ENCODE peak calls at places on chromosomes 11 and 22, in seven cellular contexts. F, V, X, E, Q, J and T are unnamed samples.

GRCh38 chr22:42185915-42186439 is 55.4 kb upstream of the CYP2D6 start:
- DNase-seq in V (no peak), J (no peak), F (no peak), X (no peak), E (no peak), Q (no peak), T (no peak)

GRCh38 chr11:17790453-17790852 is 55.9 kb downstream of the KCNC1 start:
- DNase-seq in V (peak), J (no peak), Q (no peak), F (no peak), X (no peak), E (peak), T (no peak)

GRCh38 chr11:128472128-128473110 is 114.9 kb downstream of the ETS1 start:
- DNase-seq in F (no peak), E (peak), X (no peak), J (no peak), Q (no peak), V (no peak), T (no peak)

GRCh38 chr11:131025020-131025419 is 108.7 kb upstream of the SNX19 start:
- DNase-seq in Q (no peak), V (peak), J (no peak), F (peak), E (peak), X (no peak), T (no peak)

GRCh38 chr22:39363751-39364484 is 14.1 kb downstream of the SYNGR1 start:
- DNase-seq in E (no peak), J (no peak), V (no peak), X (peak), Q (no peak), F (no peak), T (no peak)

GRCh38 chr11:63682045-63682915 is 980 bp downstream of the RTN3 start:
- DNase-seq in E (no peak), X (peak), V (no peak), F (peak), Q (no peak), J (no peak), T (no peak)

GRCh38 chr22:32042924-32043323 is at the start of gene SLC5A1:
- DNase-seq in F (no peak), E (no peak), Q (no peak), J (no peak), X (no peak), V (no peak), T (no peak)

GRCh38 chr11:92854952-92855351 is 114.5 kb upstream of the MTNR1B start:
- DNase-seq in F (no peak), Q (no peak), V (no peak), J (no peak), X (peak), E (no peak), T (no peak)

GRCh38 chr11:39365809-39366436 is 2093.5 kb downstream of the LRRC4C start:
- DNase-seq in E (peak), J (no peak), Q (no peak), V (peak), X (peak), F (no peak), T (no peak)

GRCh38 chr11:45148276-45148675 is 1.8 kb downstream of the PRDM11 start:
- DNase-seq in V (no peak), X (no peak), F (no peak), E (no peak), Q (no peak), J (no peak), T (no peak)

GRCh38 chr22:43207386-43207785 is 20.5 kb upstream of the TTLL12 start:
- DNase-seq in X (no peak), E (no peak), F (no peak), V (no peak), J (no peak), Q (no peak), T (no peak)